ENCODE peak calls at places on chromosome 10, in nine cellular contexts. Q is GM13977, I is endodermal cell, G is Caco-2, X is right lobe of liver, M is endothelial cell, A is psoas muscle, D is brain microvascular endothelial cell, Y is AG09319. J is an unnamed sample.

GRCh38 chr10:58393317-58393716 is 8.1 kb downstream of the TFAM start:
- DNase-seq in I (no peak), D (no peak), G (no peak), Q (no peak), X (no peak), M (no peak), A (no peak), Y (no peak), J (peak; percentile 28)

GRCh38 chr10:124449170-124450009 is 445 bp downstream of the NKX1-2 start:
- DNase-seq in A (no peak), Y (no peak), D (no peak), X (no peak), G (no peak), Q (no peak), M (no peak), I (peak; percentile 78), J (no peak)

GRCh38 chr10:47033541-47034270 is 122.5 kb downstream of the PTPN20 start:
- DNase-seq in Y (no peak), D (no peak), G (peak; percentile 29), M (no peak), A (peak; percentile 22), I (peak; percentile 15), X (peak; percentile 30), Q (no peak), J (no peak)

GRCh38 chr10:100790761-100791208 is 45.4 kb downstream of the PAX2 start:
- DNase-seq in Y (no peak), I (no peak), Q (no peak), X (no peak), A (no peak), D (no peak), M (no peak), G (no peak), J (no peak)

GRCh38 chr10:16999665-17000451 is 129.8 kb downstream of the CUBN start:
- DNase-seq in X (no peak), I (peak; percentile 14), M (no peak), D (peak; percentile 66), Q (no peak), Y (no peak), A (peak; percentile 56), G (no peak), J (peak; percentile 51)

GRCh38 chr10:44384601-44385422 is at the start of gene CXCL12:
- DNase-seq in Y (no peak), X (peak; percentile 58), M (no peak), A (peak; percentile 70), G (peak; percentile 31), I (peak; percentile 88), Q (peak; percentile 61), D (no peak), J (peak; percentile 32)

GRCh38 chr10:8060010-8060703 is 5.7 kb downstream of the GATA3 start:
- DNase-seq in A (no peak), I (no peak), Y (no peak), G (no peak), D (no peak), X (no peak), Q (peak; percentile 64), M (no peak), J (no peak)

GRCh38 chr10:95275726-95276366 is 15.0 kb downstream of the PDLIM1 start:
- DNase-seq in Y (no peak), X (no peak), G (no peak), D (peak; percentile 91), I (no peak), A (no peak), Q (no peak), M (no peak), J (peak; percentile 90)

GRCh38 chr10:79299397-79300370 is 47.6 kb upstream of the PPIF start:
- DNase-seq in Y (no peak), X (no peak), M (no peak), G (no peak), A (no peak), I (no peak), Q (no peak), D (peak; percentile 85), J (peak; percentile 89)

GRCh38 chr10:70920519-70920918 is 32.2 kb upstream of the PCBD1 start:
- DNase-seq in D (no peak), M (no peak), Q (no peak), X (no peak), Y (no peak), G (no peak), I (no peak), A (peak; percentile 28), J (no peak)

DNA sequence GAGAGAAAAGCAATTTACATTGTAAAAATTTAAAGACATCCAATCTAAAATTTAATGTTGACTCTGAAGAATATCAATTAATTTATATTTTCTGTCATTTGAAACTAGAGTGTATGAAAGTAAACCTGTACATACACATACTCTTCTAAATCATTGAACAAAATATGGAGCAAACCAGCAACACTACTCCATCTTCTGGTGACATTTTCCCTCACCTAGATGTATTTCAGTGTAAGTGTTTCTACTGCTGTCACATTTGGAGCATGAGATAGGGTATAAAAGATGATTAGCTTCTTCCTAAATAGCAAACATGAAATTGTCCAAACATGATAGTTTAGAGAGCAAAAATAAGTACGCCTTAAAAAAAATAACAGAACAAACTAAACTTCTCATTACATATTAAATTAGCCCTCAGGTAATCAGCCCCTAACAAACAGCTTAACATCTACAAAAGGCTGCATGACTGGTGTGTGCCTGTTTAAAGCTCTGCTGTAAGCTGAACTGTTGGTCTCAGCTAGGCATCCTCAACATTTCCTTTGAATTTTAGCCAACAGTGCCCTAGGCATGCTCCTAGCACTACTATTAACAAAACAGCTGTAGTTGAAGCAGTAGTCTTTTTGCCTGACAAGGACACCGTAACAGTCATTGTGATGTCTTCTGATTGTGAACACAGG is 189.8 kb downstream of the CTNNA3 start:
- DNase-seq in A (no peak), G (no peak), Q (no peak), I (no peak), D (no peak), X (no peak), M (no peak), Y (no peak), J (no peak)
- TF ChIP-seq CTCF in A (no peak), G (peak; percentile 12), Q (no peak), I (no peak), D (no peak), X (no peak), M (no peak), Y (no peak), J (no peak)

DNA sequence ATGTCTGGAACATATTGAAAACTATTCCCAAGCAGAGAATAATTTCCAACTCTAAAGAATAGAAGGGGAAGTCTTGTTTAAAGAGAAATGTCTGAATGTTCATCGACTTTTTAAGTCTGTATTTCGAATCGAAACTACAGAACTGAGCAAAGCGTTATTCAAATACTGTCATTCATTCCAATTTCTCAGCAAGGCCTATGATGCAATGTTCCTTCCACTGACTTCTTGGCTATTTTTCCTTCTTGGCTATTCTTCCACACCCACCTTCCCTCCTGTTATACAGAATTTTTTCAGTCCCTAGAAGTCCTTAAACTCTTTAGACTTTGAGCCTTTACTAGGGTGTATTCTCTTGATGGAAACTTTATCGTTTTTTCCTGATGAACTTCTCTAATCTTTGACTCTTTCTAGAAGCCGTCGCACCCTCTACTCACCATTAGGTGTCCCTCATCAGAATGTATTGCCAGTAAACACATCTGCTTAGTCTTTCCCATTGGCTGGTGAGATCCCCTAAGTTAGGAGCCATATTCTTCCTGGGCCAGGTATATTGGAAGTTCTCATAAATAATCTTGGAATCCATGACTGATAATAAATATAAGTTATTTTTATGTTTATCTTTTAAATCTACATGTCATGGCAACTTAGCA is 235.7 kb upstream of the CCDC6 start:
- DNase-seq in I (no peak), Q (no peak), G (no peak), X (no peak), A (no peak), Y (no peak), D (no peak), M (no peak), J (no peak)
- TF ChIP-seq CTCF in I (peak; percentile 55), Q (no peak), G (peak; percentile 24), X (no peak), A (no peak), Y (no peak), D (peak; percentile 13), M (no peak), J (no peak)

DNA sequence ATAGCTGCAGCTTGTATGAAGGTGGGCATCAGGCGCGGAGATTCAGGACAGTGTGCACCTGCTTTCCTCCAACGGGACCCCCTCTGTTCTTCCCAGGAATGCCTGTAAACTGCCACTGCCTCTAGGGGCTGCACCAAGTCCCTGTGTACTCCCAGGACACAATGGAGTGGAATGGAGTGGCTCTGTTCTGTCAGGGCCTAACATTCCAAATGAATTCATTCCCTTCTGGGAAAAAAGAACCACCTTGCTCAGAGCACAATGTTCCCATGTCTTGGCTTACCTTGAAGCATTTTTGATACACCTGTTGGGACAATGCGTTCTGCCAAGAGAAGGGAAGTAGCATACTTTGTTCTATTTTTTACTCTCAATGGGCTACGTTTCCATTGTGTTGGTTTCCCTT is 339.4 kb downstream of the FRMD4A start:
- DNase-seq in G (no peak), D (no peak), A (no peak), X (no peak), Y (no peak), Q (no peak), I (no peak), M (peak; percentile 17), J (no peak)
- TF ChIP-seq CTCF in G (peak; percentile 23), D (peak; percentile 38), A (no peak), X (no peak), Y (no peak), Q (no peak), I (peak; percentile 47), M (no peak), J (no peak)

GRCh38 chr10:132453470-132453861 is 56.5 kb downstream of the PWWP2B start:
- DNase-seq in X (no peak), G (no peak), D (no peak), Y (no peak), A (no peak), Q (no peak), M (no peak), I (no peak), J (no peak)

GRCh38 chr10:132452651-132453469 is 55.9 kb downstream of the PWWP2B start:
- DNase-seq in M (peak; percentile 90), A (peak; percentile 91), X (peak; percentile 91), I (peak; percentile 92), Q (peak; percentile 99), Y (no peak), D (peak; percentile 33), G (peak; percentile 69), J (peak; percentile 62)

GRCh38 chr10:132450825-132451505 is 54.0 kb downstream of the PWWP2B start:
- DNase-seq in Q (no peak), M (no peak), Y (no peak), I (peak; percentile 65), D (no peak), A (peak; percentile 50), G (no peak), X (no peak), J (no peak)

GRCh38 chr10:132451506-132452215 is 54.7 kb downstream of the PWWP2B start:
- DNase-seq in I (peak; percentile 67), X (no peak), A (peak; percentile 51), M (no peak), Q (no peak), G (no peak), Y (no peak), D (no peak), J (no peak)

DNA sequence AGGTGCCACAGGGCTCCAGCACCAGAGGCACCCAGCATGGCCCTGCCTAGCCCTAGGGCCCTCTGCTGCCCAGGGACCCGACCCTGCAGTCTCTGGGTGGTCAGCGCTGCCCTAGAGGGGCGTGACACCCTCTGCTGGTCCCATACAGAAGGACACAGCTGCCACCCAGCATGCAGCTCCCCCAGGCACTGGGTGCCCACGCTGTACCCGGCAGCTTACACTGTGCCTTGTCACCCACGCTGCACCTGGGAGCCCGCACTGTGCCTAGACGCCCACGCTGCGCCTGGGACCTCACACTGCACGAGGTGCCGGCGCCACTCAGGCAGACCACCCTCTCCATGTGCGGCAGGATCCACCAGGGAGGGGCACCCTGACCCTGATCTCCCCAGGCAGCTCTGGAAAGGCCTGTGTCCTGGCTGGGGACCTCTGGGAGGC is 55.2 kb downstream of the PWWP2B start:
- DNase-seq in D (no peak), G (no peak), A (peak; percentile 55), X (no peak), M (no peak), I (peak; percentile 65), Y (no peak), Q (no peak), J (no peak)
- TF ChIP-seq CTCF in D (peak; percentile 26), G (peak; percentile 23), A (peak; percentile 43), X (no peak), M (no peak), I (peak; percentile 57), Y (no peak), Q (peak; percentile 11), J (no peak)

J was measured in fibroblast of the aortic adventitia.